ENCODE peak calls at places on chromosomes 7 and 10, in nine cellular contexts. Y, Z, L, B, H, M, P, Q and E are unnamed samples.

GRCh38 chr7:99779949-99780348 is 4.0 kb downstream of the CYP3A4 start:
- DNase-seq in Y (no peak), Z (no peak), L (no peak), B (no peak), H (no peak), M (no peak), P (no peak), Q (no peak), E (no peak)

GRCh38 chr10:118760265-118760664 is 5.5 kb upstream of the CACUL1 start:
- DNase-seq in Y (no peak), Z (no peak), L (no peak), B (no peak), H (no peak), M (no peak), P (no peak), Q (no peak), E (no peak)

GRCh38 chr10:71135276-71135675 is 77.1 kb upstream of the UNC5B start:
- DNase-seq in Y (no peak), Z (no peak), L (no peak), B (peak), H (no peak), M (no peak), P (no peak), Q (no peak), E (no peak)

GRCh38 chr7:96273716-96274115 is 48.2 kb downstream of the SLC25A13 start:
- DNase-seq in Y (no peak), Z (no peak), L (no peak), B (no peak), H (no peak), M (no peak), P (no peak), Q (no peak), E (no peak)

GRCh38 chr10:68871731-68872342 is 29.3 kb upstream of the DDX50 start:
- DNase-seq in Y (no peak), Z (no peak), L (no peak), B (peak), H (peak), M (no peak), P (no peak), Q (no peak), E (no peak)

GRCh38 chr7:107972986-107973385 is 30.0 kb downstream of the LAMB1 start:
- DNase-seq in Y (no peak), Z (no peak), L (no peak), B (no peak), H (no peak), M (no peak), P (no peak), Q (no peak), E (no peak)

GRCh38 chr10:114499630-114500190 is 95.4 kb upstream of the AFAP1L2 start:
- DNase-seq in Y (no peak), Z (no peak), L (no peak), B (no peak), H (no peak), M (peak), P (peak), Q (no peak), E (no peak)

GRCh38 chr7:37663693-37664092 is 19.9 kb upstream of the GPR141 start:
- DNase-seq in Y (peak), Z (no peak), L (no peak), B (no peak), H (no peak), M (no peak), P (no peak), Q (no peak), E (no peak)